ENCODE peak calls at places on chromosomes 16 and 17, in four cellular contexts. G is cardiac fibroblast, T is AG09309, R is hepatocyte. N is an unnamed sample.

GRCh38 chr16:78606572-78606971 is 507.1 kb downstream of the WWOX start:
- DNase-seq in G (no peak), T (no peak), R (no peak), N (no peak)

GRCh38 chr17:9865585-9865984 is 39.5 kb downstream of the RCVRN start:
- DNase-seq in G (no peak), T (no peak), R (no peak), N (no peak)

GRCh38 chr17:47998044-47998443 is 27.1 kb downstream of the CDK5RAP3 start:
- DNase-seq in G (no peak), T (no peak), R (no peak), N (no peak)

GRCh38 chr17:63309021-63309420 is 137.1 kb downstream of the CYB561 start:
- DNase-seq in G (peak), T (no peak), R (no peak), N (no peak)

GRCh38 chr16:24036614-24037013 is 200.8 kb downstream of the PRKCB start:
- DNase-seq in G (peak), T (peak), R (peak), N (no peak)

GRCh38 chr16:11619327-11619851 is 32.7 kb upstream of the LITAF start:
- DNase-seq in G (no peak), T (no peak), R (no peak), N (peak)

GRCh38 chr17:30964878-30965277 is 6.0 kb upstream of the RNF135 start:
- DNase-seq in G (peak), T (no peak), R (no peak), N (no peak)

GRCh38 chr17:72863511-72864175 is 228.8 kb downstream of the SLC39A11 start:
- DNase-seq in G (no peak), T (no peak), R (no peak), N (peak)

GRCh38 chr16:57721765-57722499 is 13.6 kb upstream of the KATNB1 start:
- DNase-seq in G (no peak), T (no peak), R (no peak), N (no peak)

GRCh38 chr16:31455601-31456314 is 3.5 kb upstream of the ARMC5 start:
- DNase-seq in G (no peak), T (no peak), R (no peak), N (no peak)

GRCh38 chr17:10844667-10845387 is 6.9 kb upstream of the PIRT start:
- DNase-seq in G (peak), T (peak), R (peak), N (peak)

GRCh38 chr16:1435921-1436697 is 5.2 kb downstream of the PERCC1 start:
- DNase-seq in G (no peak), T (no peak), R (no peak), N (no peak)

GRCh38 chr17:74452841-74453661 is 13.4 kb upstream of the CD300A start:
- DNase-seq in G (no peak), T (no peak), R (peak), N (no peak)

GRCh38 chr17:74452027-74452840 is 14.2 kb upstream of the CD300A start:
- DNase-seq in G (no peak), T (no peak), R (no peak), N (no peak)

GRCh38 chr17:74453665-74454196 is 12.7 kb upstream of the CD300A start:
- DNase-seq in G (no peak), T (no peak), R (no peak), N (no peak)

GRCh38 chr17:74455025-74455585 is 11.3 kb upstream of the CD300A start:
- DNase-seq in G (no peak), T (no peak), R (no peak), N (no peak)

DNA sequence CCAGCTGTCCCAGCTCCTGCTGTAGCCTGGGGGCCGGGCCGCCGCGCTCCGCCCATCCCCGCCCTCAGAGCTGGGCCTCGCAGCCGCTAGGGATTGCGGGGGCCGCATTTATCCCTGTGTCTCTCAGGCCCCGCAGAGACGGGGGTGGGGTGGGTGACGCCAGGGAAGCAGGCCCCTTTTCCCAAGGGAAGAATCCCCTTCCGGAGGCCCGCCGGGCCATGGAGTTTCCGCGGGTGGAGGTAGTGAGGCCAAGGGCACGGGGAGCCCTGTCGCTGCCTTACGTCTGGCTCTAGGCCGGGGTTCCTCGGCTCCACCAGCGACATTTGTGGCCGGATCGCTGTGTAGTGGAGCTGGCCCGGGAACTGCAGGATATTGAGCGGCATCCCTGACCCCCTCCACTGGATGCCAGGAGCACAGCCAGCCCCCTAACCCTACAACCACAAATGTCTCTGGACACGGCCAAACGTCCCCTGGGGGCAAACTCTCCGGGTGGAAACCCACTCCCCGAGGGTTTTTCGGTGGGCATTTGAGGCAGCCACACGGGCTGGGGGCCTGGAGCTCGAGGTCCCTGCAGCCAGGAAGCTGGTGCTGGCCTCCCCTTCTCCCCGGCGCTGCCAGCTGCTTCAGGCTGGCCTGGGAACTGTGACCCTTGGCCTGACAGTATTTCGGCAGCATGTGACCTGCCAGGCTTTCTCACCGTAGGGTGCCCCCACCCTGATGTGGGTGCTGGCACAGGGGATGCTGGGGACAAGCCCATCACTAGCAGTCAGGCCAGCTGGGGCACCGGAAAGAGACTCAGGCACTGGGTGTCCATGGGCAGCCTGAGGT is 12.0 kb upstream of the CD300A start:
- DNase-seq in G (peak), T (no peak), R (peak), N (peak)
- TF ChIP-seq CTCF in G (no peak), T (no peak), R (peak), N (no peak)

GRCh38 chr16:73049051-73049910 is 1.4 kb upstream of the ZFHX3 start:
- DNase-seq in G (no peak), T (no peak), R (no peak), N (no peak)

GRCh38 chr16:73046484-73047214 is 1.3 kb downstream of the ZFHX3 start:
- DNase-seq in G (no peak), T (no peak), R (no peak), N (no peak)

GRCh38 chr16:73047536-73048291 is at the start of gene ZFHX3:
- DNase-seq in G (peak), T (no peak), R (peak), N (peak)

GRCh38 chr16:73047221-73047535 is 750 bp downstream of the ZFHX3 start:
- DNase-seq in G (peak), T (peak), R (no peak), N (no peak)

GRCh38 chr16:73048292-73049050 is 543 bp upstream of the ZFHX3 start:
- DNase-seq in G (peak), T (no peak), R (peak), N (no peak)
- TF ChIP-seq CTCF in G (no peak), T (no peak), R (no peak), N (no peak)

DNA sequence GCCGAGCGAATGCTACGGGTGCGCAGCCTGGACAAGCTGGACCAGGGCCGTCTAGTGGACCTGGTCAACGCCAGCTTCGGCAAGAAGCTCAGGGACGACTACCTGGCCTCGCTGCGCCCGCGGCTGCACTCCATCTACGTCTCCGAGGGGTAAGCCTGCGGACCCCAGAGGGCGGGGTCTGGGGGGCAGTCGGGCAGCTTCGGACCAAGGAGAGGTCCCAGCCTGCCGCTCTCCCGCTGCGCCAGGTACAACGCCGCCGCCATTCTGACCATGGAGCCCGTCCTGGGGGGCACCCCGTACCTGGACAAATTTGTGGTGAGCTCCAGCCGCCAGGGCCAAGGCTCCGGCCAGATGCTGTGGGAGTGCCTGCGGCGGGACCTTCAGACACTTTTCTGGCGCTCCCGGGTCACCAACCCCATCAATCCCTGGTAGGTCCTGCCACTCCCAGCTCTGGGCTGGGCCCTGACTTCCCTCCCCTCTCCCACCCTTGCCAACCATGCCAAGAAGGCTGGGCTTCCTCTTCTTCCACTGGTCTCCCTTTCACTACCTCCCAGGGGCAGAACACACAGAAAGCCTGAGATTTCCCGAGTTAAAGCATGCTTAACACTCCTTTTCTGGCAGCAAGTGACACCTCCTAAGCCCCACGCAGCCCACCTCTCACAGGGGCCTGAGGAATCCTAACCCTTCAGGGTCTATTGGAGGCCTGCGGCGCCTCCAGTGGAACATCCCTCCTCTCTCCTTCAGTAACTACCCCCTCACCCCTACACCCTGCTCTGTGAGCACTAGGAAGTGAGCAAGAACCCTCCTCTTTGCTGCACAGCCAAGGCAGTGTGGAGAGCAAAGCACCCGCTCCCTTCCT is 3.2 kb downstream of the NAGS start:
- DNase-seq in G (no peak), T (no peak), R (no peak), N (no peak)
- TF ChIP-seq CTCF in G (no peak), T (no peak), R (no peak), N (no peak)

DNA sequence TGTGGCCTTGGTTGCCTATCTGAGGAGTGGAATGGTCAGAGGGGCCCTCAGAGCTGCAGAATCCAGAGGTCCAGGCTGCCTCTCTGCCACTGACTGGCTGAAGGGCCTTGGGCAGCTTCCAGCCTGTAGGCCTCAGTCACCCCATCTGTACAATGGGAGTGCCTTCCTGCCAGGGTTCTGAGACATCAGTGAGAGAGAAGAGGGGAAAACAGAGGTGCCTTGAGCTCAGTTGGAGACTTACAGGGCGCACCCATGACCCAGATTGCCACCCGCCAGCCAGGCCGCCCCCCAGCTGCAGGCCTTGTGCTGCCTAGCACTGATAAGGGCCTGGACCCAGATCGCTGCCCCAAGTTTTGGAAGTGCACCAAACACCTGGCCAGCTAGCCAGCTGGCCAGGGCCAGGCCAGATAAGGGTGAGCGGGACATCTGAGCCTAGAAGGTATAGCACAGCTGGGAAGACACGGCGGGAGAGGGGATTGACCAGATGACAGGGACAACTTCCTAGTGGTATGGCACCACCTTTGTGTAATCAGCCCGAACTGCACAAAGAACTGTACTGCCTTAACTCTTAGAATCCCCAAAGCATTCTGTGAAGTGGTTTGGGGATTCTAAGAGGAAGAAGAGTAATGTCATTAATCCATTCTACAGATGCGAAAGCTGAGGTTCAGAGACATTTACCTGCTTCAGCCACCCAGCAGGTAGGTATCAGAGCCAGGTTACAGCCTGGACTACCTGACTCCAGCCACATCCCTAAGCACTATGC is 1.4 kb downstream of the SLC4A1 start:
- DNase-seq in G (no peak), T (no peak), R (no peak), N (no peak)
- TF ChIP-seq CTCF in G (no peak), T (no peak), R (no peak), N (no peak)

DNA sequence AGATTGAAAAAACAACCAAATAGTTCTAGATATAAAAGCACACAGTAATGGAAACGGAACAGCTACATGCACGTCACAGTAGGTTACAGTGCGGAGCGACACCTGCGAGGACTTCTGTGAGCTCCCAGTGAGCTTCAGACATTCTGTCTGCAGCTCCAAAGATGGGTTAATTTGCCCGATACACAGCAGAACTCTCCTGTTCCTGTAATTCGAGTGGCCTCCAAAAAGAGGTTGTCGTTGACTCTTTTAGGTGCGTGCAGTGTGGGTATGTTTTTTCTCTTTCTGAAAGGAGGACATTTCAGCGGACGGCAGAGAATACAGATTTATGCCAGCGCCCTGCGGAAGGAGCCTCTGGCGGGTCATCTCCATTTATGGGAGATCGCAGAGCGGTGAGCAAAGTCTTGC is 2.9 kb downstream of the OR1F1 start:
- DNase-seq in G (no peak), T (no peak), R (no peak), N (no peak)
- TF ChIP-seq CTCF in G (no peak), T (no peak), R (no peak), N (no peak)

GRCh38 chr16:9091867-9092281 is 430 bp downstream of the HAPSTR1 start:
- DNase-seq in G (no peak), T (no peak), R (peak), N (peak)

GRCh38 chr16:9094008-9094846 is 2.8 kb downstream of the HAPSTR1 start:
- DNase-seq in G (no peak), T (no peak), R (no peak), N (no peak)

GRCh38 chr16:9090960-9091866 is at the start of gene HAPSTR1:
- DNase-seq in G (peak), T (peak), R (peak), N (peak)

GRCh38 chr16:9092963-9093477 is 1.6 kb downstream of the HAPSTR1 start:
- DNase-seq in G (no peak), T (no peak), R (peak), N (peak)

GRCh38 chr16:9092282-9092962 is 978 bp downstream of the HAPSTR1 start:
- DNase-seq in G (no peak), T (no peak), R (peak), N (peak)
- TF ChIP-seq CTCF in G (no peak), T (peak), R (peak), N (no peak)

DNA sequence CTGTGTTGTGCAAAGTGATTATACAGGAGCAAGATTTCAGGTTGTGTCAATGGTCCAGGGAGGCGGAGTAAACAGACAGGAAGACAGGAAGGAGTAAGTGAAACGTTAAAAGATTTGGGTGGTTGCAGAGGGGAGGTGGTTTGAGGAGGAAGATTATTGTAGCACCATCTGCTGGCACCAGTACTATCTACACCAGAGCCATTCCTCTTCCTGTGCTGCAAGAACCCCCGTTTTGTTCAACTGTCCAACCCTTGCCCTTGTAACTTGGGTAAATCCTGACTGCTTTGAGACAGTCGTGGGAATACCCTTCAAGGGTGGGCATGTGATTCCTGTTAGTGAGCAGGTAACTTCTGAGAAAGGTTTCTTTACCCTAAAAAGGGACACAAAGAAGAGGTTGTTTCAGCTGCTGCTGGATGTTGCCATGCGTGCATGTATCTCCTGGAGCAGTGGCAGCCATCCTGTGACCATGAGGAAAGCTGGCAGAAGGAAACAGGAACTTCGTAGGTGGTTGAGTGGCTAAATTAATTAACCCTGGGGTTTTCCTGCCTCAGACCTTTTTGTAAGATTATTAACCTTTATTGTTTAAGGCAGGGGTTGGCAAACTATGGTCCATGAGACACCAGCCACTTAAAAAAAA is 124.1 kb downstream of the PRKCA start:
- DNase-seq in G (peak), T (no peak), R (no peak), N (peak)
- TF ChIP-seq CTCF in G (peak), T (peak), R (no peak), N (peak)